ENCODE peak calls at places on chromosome 14, in six cellular contexts. C is ovary, Z is transverse colon, M is K562, W is A549, E is GM12878. P is an unnamed sample. For H3K4me1, the result is how much of the 10 kb centered on the place peaks cover.

GRCh38 chr14:94113908-94114588 is 3.5 kb downstream of the IFI27 start:
- DNase-seq in C (no peak), E (no peak), W (no peak), M (no peak), Z (no peak), P (no peak)

GRCh38 chr14:92780444-92780843 is 13.7 kb upstream of the GOLGA5 start:
- DNase-seq in W (peak), C (no peak), M (no peak), Z (no peak), E (no peak), P (no peak)

GRCh38 chr14:94538070-94538740 is 23.0 kb upstream of the SERPINA4 start:
- DNase-seq in E (no peak), M (no peak), W (no peak), C (no peak), Z (no peak), P (no peak)

GRCh38 chr14:102584871-102585869 is 7.3 kb upstream of the RCOR1 start:
- DNase-seq in M (peak), W (peak), C (no peak), E (no peak), Z (peak), P (no peak)

GRCh38 chr14:100072783-100073346 is 7.6 kb downstream of the EVL start:
- DNase-seq in W (no peak), C (no peak), Z (peak), E (no peak), M (peak), P (peak)

GRCh38 chr14:51495319-51495718 is 156.4 kb upstream of the FRMD6 start:
- DNase-seq in C (no peak), M (no peak), E (no peak), W (no peak), Z (no peak), P (no peak)

GRCh38 chr14:99899578-99900178 is 106.5 kb downstream of the EML1 start:
- DNase-seq in E (no peak), Z (no peak), C (no peak), M (no peak), W (peak), P (no peak)

GRCh38 chr14:34665785-34666425 is 36.0 kb upstream of the SNX6 start:
- DNase-seq in Z (peak), M (no peak), W (peak), E (no peak), C (no peak), P (no peak)

GRCh38 chr14:90456551-90456950 is 59.7 kb downstream of the CALM1 start:
- DNase-seq in Z (no peak), M (no peak), W (no peak), E (no peak), C (no peak), P (no peak)

GRCh38 chr14:58904771-58905170 is 267.0 kb downstream of the DACT1 start:
- DNase-seq in C (no peak), M (no peak), E (no peak), Z (no peak), W (no peak), P (no peak)

GRCh38 chr14:100106661-100107112 is 41.5 kb downstream of the EVL start:
- DNase-seq in W (no peak), C (no peak), M (no peak), Z (no peak), E (no peak), P (no peak)

GRCh38 chr14:26074892-26075291 is 522.9 kb downstream of the NOVA1 start:
- DNase-seq in M (no peak), W (no peak), E (no peak), Z (no peak), C (no peak), P (no peak)

GRCh38 chr14:101903111-101903561 is 61.2 kb upstream of the DYNC1H1 start:
- DNase-seq in C (no peak), M (no peak), W (no peak), E (no peak), Z (no peak), P (no peak)

GRCh38 chr14:54170301-54170700 is 213.7 kb upstream of the BMP4 start:
- DNase-seq in W (no peak), E (no peak), C (no peak), Z (no peak), M (no peak), P (no peak)

GRCh38 chr14:75430526-75430925 is 2.7 kb downstream of the JDP2 start:
- DNase-seq in Z (no peak), W (no peak), C (no peak), E (no peak), M (no peak), P (no peak)

GRCh38 chr14:93536945-93537344 is 106.2 kb downstream of the UNC79 start:
- DNase-seq in C (no peak), E (no peak), M (no peak), W (peak), Z (no peak), P (no peak)

GRCh38 chr14:104865069-104865630 is at the start of gene CEP170B:
- DNase-seq in Z (no peak), W (peak), M (peak), C (no peak), E (no peak), P (peak)

GRCh38 chr14:51092965-51093364 is 1.9 kb downstream of the TRIM9 start:
- DNase-seq in Z (no peak), C (no peak), E (no peak), W (no peak), M (no peak), P (no peak)

GRCh38 chr14:102568115-102568614 is 24.3 kb upstream of the RCOR1 start:
- DNase-seq in C (no peak), W (peak), M (peak), E (no peak), Z (peak), P (no peak)

GRCh38 chr14:73754911-73755360 is 40.8 kb upstream of the PNMA1 start:
- DNase-seq in C (peak), Z (peak), E (no peak), M (no peak), W (no peak), P (no peak)

GRCh38 chr14:68549966-68550705 is 242.7 kb downstream of the ZFP36L1 start:
- DNase-seq in E (no peak), M (no peak), W (peak), C (no peak), Z (no peak), P (peak)

GRCh38 chr14:68548194-68549056 is 244.4 kb downstream of the ZFP36L1 start:
- DNase-seq in Z (peak), C (peak), W (peak), M (no peak), E (no peak), P (no peak)

GRCh38 chr14:68549057-68549421 is 243.8 kb downstream of the ZFP36L1 start:
- DNase-seq in E (no peak), W (peak), Z (no peak), M (peak), C (no peak), P (no peak)

GRCh38 chr14:68546839-68547238 is 246.0 kb downstream of the ZFP36L1 start:
- DNase-seq in M (no peak), Z (no peak), W (peak), E (no peak), C (no peak), P (no peak)

GRCh38 chr14:68547305-68548193 is 245.3 kb downstream of the ZFP36L1 start:
- DNase-seq in M (no peak), W (peak), C (peak), Z (peak), E (no peak), P (no peak)
- TF ChIP-seq EP300 in M (no peak), W (no peak), C (peak), Z (peak), E (no peak), P (no peak)

GRCh38 chr14:60789656-60790055 is 55.1 kb downstream of the MNAT1 start:
- DNase-seq in M (no peak), W (no peak), E (no peak), Z (no peak), C (no peak), P (no peak)
- H3K4me1 ChIP-seq in M (under half), W (under half), E (under half), Z (under half), C (under half), P (under half)

GRCh38 chr14:39576258-39576657 is 144.0 kb upstream of the FBXO33 start:
- DNase-seq in Z (no peak), C (no peak), M (no peak), W (no peak), E (no peak), P (no peak)
- TF ChIP-seq CTCF in Z (no peak), C (no peak), M (no peak), W (no peak), E (no peak), P (no peak)

GRCh38 chr14:88815980-88816379 is 8.5 kb upstream of the TTC8 start:
- DNase-seq in Z (no peak), E (no peak), M (peak), C (no peak), W (no peak), P (no peak)
- TF ChIP-seq EP300 in Z (no peak), E (no peak), M (peak), C (no peak), W (no peak), P (no peak)

GRCh38 chr14:106530031-106530422 is 1003.6 kb downstream of the TMEM121 start:
- DNase-seq in E (no peak), Z (no peak), W (no peak), M (no peak), C (no peak), P (no peak)
- H3K4me1 ChIP-seq in E (under half), Z (under half), W (under half), M (under half), C (under half), P (under half)

GRCh38 chr14:70707138-70708038 is 65.7 kb downstream of the TTC9 start:
- DNase-seq in Z (no peak), W (peak), C (no peak), M (no peak), E (peak), P (no peak)
- TF ChIP-seq CTCF in Z (no peak), W (no peak), C (no peak), M (no peak), E (no peak), P (no peak)

P was measured in upper lobe of left lung.